ENCODE peak calls at places on chromosome 6, in ten cellular contexts. P is NCI-H1436; A is AG04449; V is stimulated activated CD4-positive, alpha-beta T cell treated with anti-CD3 and anti-CD28 coated beads, TNF-alpha, amount 100 ng/mL, for 24 hours; Z is LoVo; O is ELR; X is B cell; C is midbrain; J is left ventricle myocardium inferior; U is nephron progenitor cell. F is an unnamed sample.

GRCh38 chr6:130600880-130601341 is 226.3 kb upstream of the SMLR1 start:
- DNase-seq in P (no peak), A (peak; percentile 80), V (no peak), Z (no peak), O (peak; percentile 97), X (no peak), C (no peak), J (no peak), U (no peak), F (no peak)

GRCh38 chr6:89643411-89643810 is 4.9 kb upstream of the LYRM2 start:
- DNase-seq in P (no peak), A (no peak), V (no peak), Z (no peak), O (no peak), X (no peak), C (peak; percentile 26), J (no peak), U (no peak), F (no peak)

GRCh38 chr6:129623008-129623732 is 86.8 kb downstream of the ARHGAP18 start:
- DNase-seq in P (no peak), A (no peak), V (no peak), Z (no peak), O (no peak), X (no peak), C (no peak), J (no peak), U (no peak), F (no peak)

GRCh38 chr6:167763056-167763944 is 63.4 kb upstream of the AFDN start:
- DNase-seq in P (no peak), A (no peak), V (no peak), Z (no peak), O (no peak), X (no peak), C (no peak), J (no peak), U (no peak), F (no peak)

GRCh38 chr6:132624175-132624574 is at the start of gene TAAR2:
- DNase-seq in P (no peak), A (no peak), V (no peak), Z (no peak), O (no peak), X (no peak), C (no peak), J (no peak), U (no peak), F (no peak)

GRCh38 chr6:35259946-35260626 is 551 bp downstream of the ZNF76 start:
- DNase-seq in P (peak; percentile 35), A (no peak), V (peak; percentile 27), Z (peak; percentile 66), O (peak; percentile 68), X (peak; percentile 93), C (peak; percentile 61), J (peak; percentile 76), U (no peak), F (peak; percentile 83)

GRCh38 chr6:2791124-2792050 is 26.2 kb downstream of the WRNIP1 start:
- DNase-seq in P (peak; percentile 8), A (peak; percentile 61), V (no peak), Z (peak; percentile 75), O (peak; percentile 90), X (peak; percentile 71), C (peak; percentile 78), J (peak; percentile 38), U (peak; percentile 53), F (peak; percentile 43)

GRCh38 chr6:68317366-68317765 is 317.7 kb upstream of the ADGRB3 start:
- DNase-seq in P (no peak), A (no peak), V (no peak), Z (no peak), O (peak; percentile 1), X (no peak), C (no peak), J (no peak), U (no peak), F (no peak)

GRCh38 chr6:163405412-163406309 is 8.9 kb upstream of the QKI start:
- DNase-seq in P (no peak), A (no peak), V (no peak), Z (no peak), O (no peak), X (peak; percentile 56), C (peak; percentile 87), J (peak; percentile 69), U (no peak), F (peak; percentile 45)

GRCh38 chr6:154298297-154298696 is 58.3 kb downstream of the IPCEF1 start:
- DNase-seq in P (no peak), A (no peak), V (no peak), Z (no peak), O (peak; percentile 56), X (no peak), C (peak; percentile 20), J (no peak), U (no peak), F (no peak)

GRCh38 chr6:139752086-139752485 is 377.6 kb upstream of the CITED2 start:
- DNase-seq in P (no peak), A (no peak), V (no peak), Z (no peak), O (no peak), X (no peak), C (no peak), J (no peak), U (no peak), F (no peak)

GRCh38 chr6:118985123-118985830 is 50.3 kb upstream of the MCM9 start:
- DNase-seq in P (no peak), A (no peak), V (no peak), Z (no peak), O (no peak), X (no peak), C (no peak), J (no peak), U (no peak), F (no peak)

GRCh38 chr6:43831211-43831610 is 61.2 kb downstream of the VEGFA start:
- DNase-seq in P (no peak), A (no peak), V (no peak), Z (peak; percentile 37), O (no peak), X (no peak), C (no peak), J (no peak), U (no peak), F (no peak)

GRCh38 chr6:55980627-55981211 is 105.3 kb upstream of the BMP5 start:
- DNase-seq in P (no peak), A (no peak), V (no peak), Z (peak; percentile 55), O (peak; percentile 63), X (peak; percentile 1), C (peak; percentile 45), J (no peak), U (peak; percentile 46), F (no peak)

GRCh38 chr6:44216677-44217331 is at the start of gene MYMX:
- DNase-seq in P (no peak), A (no peak), V (no peak), Z (no peak), O (no peak), X (no peak), C (no peak), J (peak; percentile 46), U (peak; percentile 25), F (peak; percentile 37)

GRCh38 chr6:152233547-152234320 is 403.4 kb downstream of the SYNE1 start:
- DNase-seq in P (no peak), A (no peak), V (no peak), Z (no peak), O (no peak), X (no peak), C (no peak), J (no peak), U (no peak), F (no peak)

GRCh38 chr6:84033523-84034451 is at the start of gene MRAP2:
- DNase-seq in P (no peak), A (no peak), V (no peak), Z (peak; percentile 18), O (peak; percentile 36), X (no peak), C (no peak), J (peak; percentile 18), U (peak; percentile 78), F (peak; percentile 33)

GRCh38 chr6:2387445-2387844 is 142.0 kb upstream of the GMDS start:
- DNase-seq in P (no peak), A (no peak), V (no peak), Z (no peak), O (no peak), X (no peak), C (no peak), J (no peak), U (no peak), F (no peak)

GRCh38 chr6:155103816-155104366 is 108.8 kb downstream of the TIAM2 start:
- DNase-seq in P (no peak), A (no peak), V (no peak), Z (no peak), O (peak; percentile 22), X (no peak), C (no peak), J (no peak), U (no peak), F (no peak)

GRCh38 chr6:47414517-47415167 is 62.9 kb upstream of the CD2AP start:
- DNase-seq in P (no peak), A (no peak), V (no peak), Z (peak; percentile 61), O (peak; percentile 62), X (peak; percentile 32), C (peak; percentile 35), J (no peak), U (no peak), F (no peak)

GRCh38 chr6:10404799-10405524 is 9.9 kb downstream of the TFAP2A start:
- DNase-seq in P (no peak), A (no peak), V (no peak), Z (no peak), O (peak; percentile 63), X (no peak), C (no peak), J (no peak), U (no peak), F (no peak)

GRCh38 chr6:7899046-7899888 is 11.3 kb downstream of the TXNDC5 start:
- DNase-seq in P (no peak), A (no peak), V (no peak), Z (no peak), O (no peak), X (no peak), C (peak; percentile 24), J (no peak), U (no peak), F (no peak)

GRCh38 chr6:161226005-161226964 is 47.6 kb downstream of the AGPAT4 start:
- DNase-seq in P (no peak), A (no peak), V (no peak), Z (no peak), O (no peak), X (no peak), C (no peak), J (no peak), U (no peak), F (peak; percentile 31)

GRCh38 chr6:99736302-99736701 is 129.7 kb downstream of the PRDM13 start:
- DNase-seq in P (peak; percentile 46), A (no peak), V (no peak), Z (no peak), O (no peak), X (no peak), C (no peak), J (no peak), U (no peak), F (no peak)

GRCh38 chr6:93786474-93787330 is 367.3 kb upstream of the EPHA7 start:
- DNase-seq in P (no peak), A (no peak), V (no peak), Z (no peak), O (no peak), X (no peak), C (no peak), J (no peak), U (no peak), F (no peak)

GRCh38 chr6:157911278-157911677 is 70.4 kb upstream of the SYNJ2 start:
- DNase-seq in P (no peak), A (no peak), V (no peak), Z (no peak), O (no peak), X (no peak), C (no peak), J (no peak), U (no peak), F (no peak)

GRCh38 chr6:84408028-84408427 is 180.6 kb upstream of the CEP162 start:
- DNase-seq in P (no peak), A (no peak), V (no peak), Z (no peak), O (no peak), X (no peak), C (no peak), J (no peak), U (no peak), F (no peak)

GRCh38 chr6:134029495-134030455 is 22.6 kb downstream of the SLC2A12 start:
- DNase-seq in P (no peak), A (no peak), V (no peak), Z (peak; percentile 13), O (peak; percentile 63), X (no peak), C (no peak), J (no peak), U (no peak), F (no peak)

F was measured in ovary.